ENCODE peak calls at places on chromosome 7, in eight cellular contexts. One of them, this sample, is unnamed.

GRCh38 chr7:43729924-43730248 is 563 bp upstream of the COA1 start:
- DNase-seq in K562: no peak
- DNase-seq in HCT116: no peak
- DNase-seq in H1: no peak
- DNase-seq in endothelial cell of umbilical vein: no peak
- DNase-seq in GM12878: no peak
- DNase-seq in HepG2: no peak
- DNase-seq in SK-N-SH: no peak
- DNase-seq in this sample: no peak

GRCh38 chr7:82284936-82285519 is 158.5 kb downstream of the CACNA2D1 start:
- DNase-seq in SK-N-SH: no peak
- DNase-seq in HepG2: no peak
- DNase-seq in K562: no peak
- DNase-seq in H1: peak; percentile 7
- DNase-seq in endothelial cell of umbilical vein: no peak
- DNase-seq in GM12878: no peak
- DNase-seq in HCT116: no peak
- DNase-seq in this sample: peak; percentile 59

GRCh38 chr7:146115665-146116451 is 743 bp upstream of the CNTNAP2 start:
- DNase-seq in H1: peak; percentile 76
- DNase-seq in K562: peak; percentile 83
- DNase-seq in endothelial cell of umbilical vein: peak; percentile 1
- DNase-seq in HepG2: no peak
- DNase-seq in HCT116: no peak
- DNase-seq in SK-N-SH: peak; percentile 86
- DNase-seq in GM12878: no peak
- DNase-seq in this sample: peak; percentile 68

GRCh38 chr7:140640060-140640611 is 477 bp downstream of the DENND2A start:
- DNase-seq in HepG2: no peak
- DNase-seq in GM12878: no peak
- DNase-seq in HCT116: no peak
- DNase-seq in endothelial cell of umbilical vein: no peak
- DNase-seq in H1: no peak
- DNase-seq in SK-N-SH: peak; percentile 91
- DNase-seq in K562: no peak
- DNase-seq in this sample: no peak

GRCh38 chr7:127304087-127304486 is 51.3 kb upstream of the GRM8 start:
- DNase-seq in SK-N-SH: no peak
- DNase-seq in HCT116: no peak
- DNase-seq in HepG2: no peak
- DNase-seq in endothelial cell of umbilical vein: no peak
- DNase-seq in K562: no peak
- DNase-seq in H1: no peak
- DNase-seq in GM12878: no peak
- DNase-seq in this sample: no peak

GRCh38 chr7:55493416-55493815 is 78.9 kb downstream of the VOPP1 start:
- DNase-seq in K562: no peak
- DNase-seq in HepG2: no peak
- DNase-seq in H1: no peak
- DNase-seq in SK-N-SH: no peak
- DNase-seq in endothelial cell of umbilical vein: no peak
- DNase-seq in GM12878: no peak
- DNase-seq in HCT116: no peak
- DNase-seq in this sample: no peak

GRCh38 chr7:70829221-70830059 is 302.5 kb upstream of the GALNT17 start:
- DNase-seq in endothelial cell of umbilical vein: peak; percentile 24
- DNase-seq in HepG2: peak; percentile 24
- DNase-seq in H1: peak; percentile 70
- DNase-seq in K562: peak; percentile 73
- DNase-seq in HCT116: peak; percentile 2
- DNase-seq in GM12878: no peak
- DNase-seq in SK-N-SH: peak; percentile 81
- DNase-seq in this sample: peak; percentile 58

GRCh38 chr7:141649865-141650499 is 52.0 kb downstream of the DENND11 start:
- DNase-seq in HepG2: peak; percentile 41
- DNase-seq in GM12878: peak; percentile 40
- DNase-seq in H1: peak; percentile 23
- DNase-seq in endothelial cell of umbilical vein: peak; percentile 94
- DNase-seq in K562: peak; percentile 68
- DNase-seq in HCT116: peak; percentile 45
- DNase-seq in SK-N-SH: peak; percentile 85
- DNase-seq in this sample: peak; percentile 94

GRCh38 chr7:5225616-5226290 is 35.7 kb downstream of the WIPI2 start:
- DNase-seq in GM12878: no peak
- DNase-seq in SK-N-SH: no peak
- DNase-seq in K562: no peak
- DNase-seq in HCT116: no peak
- DNase-seq in endothelial cell of umbilical vein: no peak
- DNase-seq in H1: no peak
- DNase-seq in HepG2: no peak
- DNase-seq in this sample: no peak
- H3K9ac ChIP-seq in GM12878: no peak overlapping the region
- H3K9ac ChIP-seq in SK-N-SH: no peak overlapping the region
- H3K9ac ChIP-seq in K562: no peak overlapping the region
- H3K9ac ChIP-seq in HCT116: no peak overlapping the region
- H3K9ac ChIP-seq in endothelial cell of umbilical vein: no peak overlapping the region
- H3K9ac ChIP-seq in H1: no peak overlapping the region
- H3K9ac ChIP-seq in HepG2: no peak overlapping the region
- H3K9ac ChIP-seq in this sample: no peak overlapping the region

GRCh38 chr7:2861509-2861908 is 17.4 kb upstream of the GNA12 start:
- DNase-seq in K562: no peak
- DNase-seq in SK-N-SH: no peak
- DNase-seq in endothelial cell of umbilical vein: no peak
- DNase-seq in H1: no peak
- DNase-seq in GM12878: no peak
- DNase-seq in HCT116: no peak
- DNase-seq in HepG2: no peak
- DNase-seq in this sample: no peak

GRCh38 chr7:2862831-2863361 is 18.8 kb upstream of the GNA12 start:
- DNase-seq in H1: no peak
- DNase-seq in endothelial cell of umbilical vein: no peak
- DNase-seq in HepG2: no peak
- DNase-seq in GM12878: no peak
- DNase-seq in HCT116: no peak
- DNase-seq in K562: no peak
- DNase-seq in SK-N-SH: no peak
- DNase-seq in this sample: no peak

GRCh38 chr7:2864999-2865670 is 21.0 kb upstream of the GNA12 start:
- DNase-seq in endothelial cell of umbilical vein: peak; percentile 66
- DNase-seq in GM12878: no peak
- DNase-seq in SK-N-SH: peak; percentile 92
- DNase-seq in HepG2: peak; percentile 59
- DNase-seq in H1: no peak
- DNase-seq in K562: peak; percentile 73
- DNase-seq in HCT116: peak; percentile 48
- DNase-seq in this sample: peak; percentile 63

GRCh38 chr7:2864204-2864985 is 20.3 kb upstream of the GNA12 start:
- DNase-seq in endothelial cell of umbilical vein: no peak
- DNase-seq in HepG2: peak; percentile 59
- DNase-seq in GM12878: no peak
- DNase-seq in K562: no peak
- DNase-seq in H1: no peak
- DNase-seq in SK-N-SH: no peak
- DNase-seq in HCT116: no peak
- DNase-seq in this sample: no peak

DNA sequence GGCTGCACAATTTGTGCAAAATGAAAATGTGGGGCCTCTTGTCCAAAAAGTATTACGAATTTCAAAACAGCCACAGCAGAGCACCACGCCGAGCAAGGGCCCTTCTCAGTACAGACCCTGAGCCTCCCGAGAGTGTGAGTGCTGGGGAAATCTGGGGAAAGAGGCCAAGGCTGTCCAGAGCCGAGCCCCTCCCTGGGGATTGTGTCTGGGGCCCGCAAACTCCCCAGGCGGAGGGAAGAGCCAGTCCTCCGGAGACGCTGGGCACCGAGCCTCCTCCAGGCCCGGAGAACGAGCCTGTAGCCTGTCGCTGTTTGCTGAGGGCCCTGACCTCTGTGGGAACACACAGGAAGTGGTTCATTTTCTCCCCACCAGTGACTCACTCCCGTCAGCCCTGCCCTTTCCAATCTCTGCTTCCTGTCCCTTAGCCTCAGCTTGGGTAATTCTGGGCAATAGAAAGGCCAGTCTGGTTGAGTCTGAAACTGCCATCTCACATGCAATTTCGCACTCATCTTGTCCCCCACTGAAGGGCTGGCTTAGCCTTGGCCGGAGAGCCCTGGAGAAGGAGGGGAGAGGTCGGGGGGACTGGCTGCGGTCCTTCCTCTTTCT is 19.5 kb upstream of the GNA12 start:
- DNase-seq in K562: peak; percentile 72
- DNase-seq in endothelial cell of umbilical vein: peak; percentile 94
- DNase-seq in HCT116: peak; percentile 69
- DNase-seq in SK-N-SH: peak; percentile 48
- DNase-seq in H1: no peak
- DNase-seq in HepG2: peak; percentile 89
- DNase-seq in GM12878: peak; percentile 84
- DNase-seq in this sample: no peak
- TF ChIP-seq POLR2AphosphoS5 in K562: peak; percentile 26
- TF ChIP-seq POLR2AphosphoS5 in endothelial cell of umbilical vein: peak; percentile 99
- TF ChIP-seq POLR2AphosphoS5 in HCT116: peak; percentile 96
- TF ChIP-seq POLR2AphosphoS5 in SK-N-SH: peak; percentile 80
- TF ChIP-seq POLR2AphosphoS5 in H1: no peak
- TF ChIP-seq POLR2AphosphoS5 in HepG2: peak; percentile 86
- TF ChIP-seq POLR2AphosphoS5 in GM12878: peak; percentile 77
- TF ChIP-seq POLR2AphosphoS5 in this sample: no peak

GRCh38 chr7:150382123-150382843 is 3.2 kb downstream of the ZNF775 start:
- DNase-seq in endothelial cell of umbilical vein: no peak
- DNase-seq in HepG2: no peak
- DNase-seq in GM12878: no peak
- DNase-seq in H1: no peak
- DNase-seq in K562: no peak
- DNase-seq in HCT116: no peak
- DNase-seq in SK-N-SH: no peak
- DNase-seq in this sample: no peak
- H3K4me3 ChIP-seq in endothelial cell of umbilical vein: no peak overlapping the region
- H3K4me3 ChIP-seq in HepG2: no peak overlapping the region
- H3K4me3 ChIP-seq in GM12878: peak overlapping the region; percentile 50
- H3K4me3 ChIP-seq in H1: no peak overlapping the region
- H3K4me3 ChIP-seq in K562: no peak overlapping the region
- H3K4me3 ChIP-seq in HCT116: no peak overlapping the region
- H3K4me3 ChIP-seq in SK-N-SH: no peak overlapping the region
- H3K4me3 ChIP-seq in this sample: no peak overlapping the region

DNA sequence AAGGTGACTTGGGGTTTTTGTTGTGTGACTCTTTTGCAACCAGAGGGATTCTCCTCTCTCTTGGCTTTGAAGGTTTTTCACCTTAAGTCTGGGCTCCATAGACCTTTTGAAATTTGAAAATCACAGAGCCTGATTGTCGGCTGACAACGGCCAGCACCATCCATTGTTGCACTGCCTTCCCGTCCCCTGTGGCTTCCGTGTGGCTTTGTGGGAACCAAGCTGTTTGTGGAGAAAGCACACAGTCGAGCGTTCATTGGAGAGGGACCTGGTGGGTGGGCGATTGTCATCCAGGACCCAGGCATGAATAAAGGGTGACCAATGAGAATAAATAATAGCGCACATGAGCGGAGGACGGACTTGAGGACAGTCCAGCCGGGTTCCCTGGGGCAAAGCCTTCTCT is 7.4 kb upstream of the RAMP3 start:
- DNase-seq in SK-N-SH: no peak
- DNase-seq in endothelial cell of umbilical vein: no peak
- DNase-seq in HCT116: no peak
- DNase-seq in HepG2: no peak
- DNase-seq in K562: no peak
- DNase-seq in H1: no peak
- DNase-seq in GM12878: no peak
- DNase-seq in this sample: no peak
- H3K9ac ChIP-seq in SK-N-SH: no peak overlapping the region
- H3K9ac ChIP-seq in endothelial cell of umbilical vein: no peak overlapping the region
- H3K9ac ChIP-seq in HCT116: no peak overlapping the region
- H3K9ac ChIP-seq in HepG2: no peak overlapping the region
- H3K9ac ChIP-seq in K562: no peak overlapping the region
- H3K9ac ChIP-seq in H1: no peak overlapping the region
- H3K9ac ChIP-seq in GM12878: no peak overlapping the region
- H3K9ac ChIP-seq in this sample: no peak overlapping the region

DNA sequence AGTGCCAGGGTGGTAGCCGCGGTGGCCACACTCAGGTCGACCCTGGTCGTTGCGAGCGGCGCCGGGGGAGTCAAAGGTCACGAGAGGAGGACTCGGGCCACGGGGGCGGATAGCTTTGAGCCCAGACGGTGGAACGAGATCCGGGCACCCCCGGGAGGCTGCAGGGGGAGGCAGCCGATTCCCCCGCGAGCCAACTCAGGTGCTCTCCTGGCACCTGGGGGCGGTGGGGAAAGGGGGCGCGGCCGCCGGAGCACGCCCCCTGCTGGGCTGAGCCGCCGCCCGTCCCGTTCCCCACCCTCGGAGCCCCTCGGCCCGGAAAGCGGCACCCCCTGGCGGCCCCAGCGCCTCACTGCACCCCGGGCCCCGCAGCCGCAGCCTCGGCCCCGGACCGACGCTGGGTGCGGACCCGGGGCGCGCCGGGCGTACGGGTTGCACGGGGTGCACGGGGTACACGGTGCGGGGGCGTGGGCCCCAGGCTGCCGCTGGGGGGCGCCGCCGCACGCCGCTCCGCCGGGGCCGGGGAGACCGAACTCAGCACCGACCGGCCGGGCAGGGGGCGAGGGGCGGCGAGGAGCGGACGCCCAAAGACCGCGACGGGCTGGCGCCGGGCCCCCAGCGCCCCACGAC is 513 bp upstream of the NYAP1 start:
- DNase-seq in SK-N-SH: peak; percentile 99
- DNase-seq in K562: peak; percentile 93
- DNase-seq in GM12878: no peak
- DNase-seq in HCT116: no peak
- DNase-seq in HepG2: peak; percentile 41
- DNase-seq in endothelial cell of umbilical vein: peak; percentile 39
- DNase-seq in H1: no peak
- DNase-seq in this sample: no peak
- TF ChIP-seq POLR2AphosphoS5 in SK-N-SH: no peak
- TF ChIP-seq POLR2AphosphoS5 in K562: no peak
- TF ChIP-seq POLR2AphosphoS5 in GM12878: no peak
- TF ChIP-seq POLR2AphosphoS5 in HCT116: peak; percentile 36
- TF ChIP-seq POLR2AphosphoS5 in HepG2: no peak
- TF ChIP-seq POLR2AphosphoS5 in endothelial cell of umbilical vein: peak; percentile 63
- TF ChIP-seq POLR2AphosphoS5 in H1: no peak
- TF ChIP-seq POLR2AphosphoS5 in this sample: no peak

GRCh38 chr7:151687523-151688235 is 168.0 kb upstream of the RHEB start:
- DNase-seq in SK-N-SH: peak; percentile 61
- DNase-seq in HCT116: peak; percentile 92
- DNase-seq in K562: peak; percentile 77
- DNase-seq in GM12878: no peak
- DNase-seq in HepG2: peak; percentile 58
- DNase-seq in endothelial cell of umbilical vein: peak; percentile 86
- DNase-seq in H1: peak; percentile 80
- DNase-seq in this sample: no peak
- H3K4me3 ChIP-seq in SK-N-SH: no peak overlapping the region
- H3K4me3 ChIP-seq in HCT116: peak overlapping the region; percentile 27
- H3K4me3 ChIP-seq in K562: no peak overlapping the region
- H3K4me3 ChIP-seq in GM12878: no peak overlapping the region
- H3K4me3 ChIP-seq in HepG2: no peak overlapping the region
- H3K4me3 ChIP-seq in endothelial cell of umbilical vein: no peak overlapping the region
- H3K4me3 ChIP-seq in H1: no peak overlapping the region
- H3K4me3 ChIP-seq in this sample: no peak overlapping the region

DNA sequence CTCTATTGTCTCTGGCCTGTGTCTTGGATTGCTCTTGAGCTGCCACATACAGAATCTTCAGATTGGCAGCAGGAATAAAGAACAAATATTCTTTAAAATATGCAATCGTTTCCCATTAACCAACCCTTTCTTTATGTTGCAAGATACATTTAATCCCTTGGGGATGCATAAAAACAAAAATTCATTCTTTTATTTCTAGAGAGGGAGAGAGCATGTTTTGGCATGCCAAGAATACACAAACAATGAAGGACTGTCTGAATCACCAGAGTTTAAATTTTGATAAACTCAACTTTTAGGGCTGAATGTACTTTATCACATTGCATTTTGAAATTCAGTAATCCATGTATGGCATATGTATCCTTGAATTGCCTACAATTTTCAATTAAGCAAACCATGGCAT is 154.3 kb upstream of the SEMA3D start:
- DNase-seq in HCT116: no peak
- DNase-seq in K562: no peak
- DNase-seq in H1: no peak
- DNase-seq in endothelial cell of umbilical vein: no peak
- DNase-seq in SK-N-SH: no peak
- DNase-seq in GM12878: no peak
- DNase-seq in HepG2: no peak
- DNase-seq in this sample: no peak
- H3K9ac ChIP-seq in HCT116: no peak overlapping the region
- H3K9ac ChIP-seq in K562: no peak overlapping the region
- H3K9ac ChIP-seq in H1: no peak overlapping the region
- H3K9ac ChIP-seq in endothelial cell of umbilical vein: no peak overlapping the region
- H3K9ac ChIP-seq in SK-N-SH: no peak overlapping the region
- H3K9ac ChIP-seq in GM12878: no peak overlapping the region
- H3K9ac ChIP-seq in HepG2: no peak overlapping the region
- H3K9ac ChIP-seq in this sample: no peak overlapping the region

This sample was measured in SK-N-MC.